ENCODE peak calls at places on chromosomes 13 and 19, in ten cellular contexts. A is thoracic aorta; X is tibial artery; O is CD8-positive, alpha-beta T cell; U is heart right ventricle; Z is uterus; J is kidney; N is colonic mucosa; S is lower leg skin; T is A673. F is an unnamed sample.
A peak's percentile ranks its signal among the peaks of the same experiment; 100 is the strongest.

GRCh38 chr13:50268500-50268899 is 253.3 kb downstream of the KCNRG start:
- DNase-seq in A (no peak), X (no peak), O (no peak), U (no peak), Z (no peak), J (no peak), N (no peak), S (no peak), T (peak; percentile 18), F (no peak)

GRCh38 chr19:51688665-51689571 is 4.2 kb upstream of the SPACA6 start:
- DNase-seq in A (peak; percentile 74), X (peak; percentile 90), O (no peak), U (peak; percentile 96), Z (peak; percentile 95), J (peak; percentile 98), N (peak; percentile 82), S (peak; percentile 72), T (peak; percentile 94), F (no peak)

GRCh38 chr13:41782086-41782485 is 178.8 kb downstream of the VWA8 start:
- DNase-seq in A (no peak), X (no peak), O (no peak), U (no peak), Z (no peak), J (no peak), N (no peak), S (no peak), T (no peak), F (no peak)

GRCh38 chr13:57044910-57045309 is 95.8 kb upstream of the PRR20A start:
- DNase-seq in A (no peak), X (no peak), O (no peak), U (no peak), Z (no peak), J (no peak), N (no peak), S (no peak), T (no peak), F (no peak)

GRCh38 chr19:2239173-2239572 is 2.5 kb downstream of the SF3A2 start:
- DNase-seq in A (no peak), X (no peak), O (no peak), U (no peak), Z (no peak), J (no peak), N (no peak), S (no peak), T (no peak), F (no peak)

GRCh38 chr13:98019186-98019585 is 65.7 kb downstream of the IPO5 start:
- DNase-seq in A (no peak), X (no peak), O (no peak), U (no peak), Z (no peak), J (no peak), N (no peak), S (no peak), T (no peak), F (no peak)

GRCh38 chr13:66068683-66069082 is 1161.5 kb downstream of the PCDH9 start:
- DNase-seq in A (no peak), X (no peak), O (no peak), U (no peak), Z (no peak), J (no peak), N (no peak), S (no peak), T (no peak), F (no peak)

GRCh38 chr19:11063434-11063833 is 25.8 kb upstream of the LDLR start:
- DNase-seq in A (no peak), X (no peak), O (no peak), U (no peak), Z (no peak), J (no peak), N (no peak), S (no peak), T (no peak), F (no peak)

GRCh38 chr13:63044617-63045016 is 1629.0 kb upstream of the PCDH20 start:
- DNase-seq in A (no peak), X (no peak), O (no peak), U (no peak), Z (no peak), J (no peak), N (no peak), S (no peak), T (no peak), F (no peak)

DNA sequence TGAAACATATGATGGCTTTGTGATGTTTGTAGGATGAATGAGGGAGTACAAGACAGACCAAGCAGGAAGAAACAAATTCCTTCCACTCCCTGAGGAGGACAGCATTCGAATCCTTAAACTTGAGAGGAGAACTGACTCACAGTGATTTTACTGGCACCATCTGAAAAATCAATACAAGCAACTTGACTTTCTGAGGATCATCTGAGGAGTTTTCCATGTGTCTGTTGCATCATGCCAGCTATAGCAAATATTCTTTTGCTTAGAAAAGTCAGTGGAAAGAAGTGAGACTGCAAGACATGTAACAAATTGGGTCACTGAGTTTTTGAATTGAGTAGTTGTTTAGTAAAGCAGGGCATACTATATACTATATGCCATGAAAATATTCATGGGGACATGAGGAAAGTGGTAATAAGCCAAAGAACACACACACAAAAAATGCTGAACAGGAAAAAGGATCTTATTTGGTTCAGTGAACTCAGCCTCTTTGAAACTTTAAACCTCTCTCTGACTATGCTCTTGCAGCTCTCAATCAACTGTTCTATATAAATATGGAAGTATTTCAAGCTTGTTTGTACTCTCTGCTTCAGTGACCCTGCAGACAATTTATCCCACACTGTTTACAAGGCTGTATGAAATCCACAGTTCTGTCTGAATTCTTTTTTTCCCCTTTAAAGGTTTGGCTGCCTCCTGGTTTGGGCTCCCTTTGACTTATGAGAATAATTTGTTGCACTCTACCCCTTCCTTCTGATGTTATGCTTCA is 35.5 kb downstream of the SERTM1 start:
- DNase-seq in A (no peak), X (no peak), O (no peak), U (no peak), Z (no peak), J (no peak), N (no peak), S (no peak), T (peak; percentile 45), F (no peak)
- H3K4me3 ChIP-seq in A (no peak overlapping the region), X (no peak overlapping the region), O (no peak overlapping the region), U (no peak overlapping the region), Z (no peak overlapping the region), J (no peak overlapping the region), N (no peak overlapping the region), S (no peak overlapping the region), T (no peak overlapping the region), F (no peak overlapping the region)

GRCh38 chr19:46955114-46955812 is 64.4 kb upstream of the NPAS1 start:
- DNase-seq in A (no peak), X (no peak), O (no peak), U (no peak), Z (no peak), J (no peak), N (no peak), S (no peak), T (peak; percentile 40), F (peak; percentile 76)
- H3K4me3 ChIP-seq in A (peak overlapping the region; percentile 34), X (no peak overlapping the region), O (peak overlapping the region; percentile 33), U (no peak overlapping the region), Z (no peak overlapping the region), J (no peak overlapping the region), N (no peak overlapping the region), S (no peak overlapping the region), T (no peak overlapping the region), F (peak overlapping the region; percentile 62)

GRCh38 chr13:112979406-112979902 is 10.4 kb downstream of the MCF2L start:
- DNase-seq in A (no peak), X (no peak), O (no peak), U (no peak), Z (no peak), J (no peak), N (no peak), S (no peak), T (no peak), F (no peak)

GRCh38 chr13:112977525-112977924 is 8.5 kb downstream of the MCF2L start:
- DNase-seq in A (no peak), X (no peak), O (no peak), U (no peak), Z (no peak), J (no peak), N (no peak), S (no peak), T (no peak), F (no peak)

GRCh38 chr13:112977091-112977490 is 8.1 kb downstream of the MCF2L start:
- DNase-seq in A (no peak), X (no peak), O (no peak), U (no peak), Z (no peak), J (no peak), N (no peak), S (no peak), T (no peak), F (no peak)

GRCh38 chr13:112980441-112980840 is 11.4 kb downstream of the MCF2L start:
- DNase-seq in A (no peak), X (no peak), O (no peak), U (no peak), Z (no peak), J (no peak), N (no peak), S (no peak), T (no peak), F (no peak)

DNA sequence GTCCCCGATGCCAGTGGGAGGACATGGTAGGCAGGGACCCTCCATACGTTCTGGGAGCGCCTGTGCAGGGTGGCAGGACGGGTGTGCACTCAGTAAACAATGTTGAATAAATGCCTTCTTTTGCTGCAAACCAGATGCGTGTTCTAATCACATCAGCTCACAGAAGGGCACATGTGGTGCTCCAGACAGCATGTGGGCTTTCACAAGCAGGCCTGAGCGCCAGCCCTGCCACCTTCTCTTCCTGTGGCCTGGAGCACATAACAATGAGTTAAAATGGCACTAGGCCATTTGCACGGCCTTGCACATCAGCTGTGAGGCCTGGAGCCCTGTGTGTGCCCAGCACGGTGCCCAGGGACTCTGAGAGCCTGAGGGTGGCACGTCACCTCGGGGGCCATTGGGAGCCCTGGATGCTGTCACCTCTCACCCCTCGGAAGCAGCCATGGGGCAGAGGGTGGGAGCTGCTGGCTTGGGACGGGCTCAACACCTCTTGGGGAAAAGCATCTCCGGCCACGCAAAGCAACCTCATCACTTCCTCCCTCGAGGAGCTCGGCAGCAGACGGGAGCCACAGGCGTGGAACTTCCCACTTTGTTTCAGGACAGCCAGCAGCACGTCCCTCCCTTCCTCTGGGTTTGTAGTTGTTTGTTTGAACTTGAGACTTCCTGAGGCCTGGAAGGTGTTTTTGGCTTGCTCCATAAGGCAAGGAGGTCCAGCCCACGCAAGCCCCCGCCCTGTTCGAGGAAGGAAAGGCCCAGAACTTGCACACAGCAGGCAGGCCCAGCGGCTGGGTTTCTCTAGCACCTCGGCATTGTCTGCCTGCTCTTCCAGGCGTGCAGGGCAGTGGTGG is 9.8 kb downstream of the MCF2L start:
- DNase-seq in A (no peak), X (no peak), O (no peak), U (peak; percentile 80), Z (peak; percentile 58), J (no peak), N (no peak), S (no peak), T (no peak), F (no peak)
- H3K4me3 ChIP-seq in A (peak overlapping the region; percentile 14), X (peak overlapping the region; percentile 34), O (no peak overlapping the region), U (peak overlapping the region; percentile 68), Z (no peak overlapping the region), J (peak overlapping the region; percentile 38), N (no peak overlapping the region), S (no peak overlapping the region), T (no peak overlapping the region), F (no peak overlapping the region)

GRCh38 chr19:41997121-41997850 is 3.3 kb upstream of the ATP1A3 start:
- DNase-seq in A (no peak), X (no peak), O (no peak), U (peak; percentile 38), Z (no peak), J (peak; percentile 81), N (peak; percentile 28), S (no peak), T (peak; percentile 64), F (no peak)
- H3K4me3 ChIP-seq in A (no peak overlapping the region), X (no peak overlapping the region), O (no peak overlapping the region), U (peak overlapping the region; percentile 27), Z (no peak overlapping the region), J (no peak overlapping the region), N (no peak overlapping the region), S (no peak overlapping the region), T (no peak overlapping the region), F (no peak overlapping the region)